ENCODE peak calls at places on chromosomes 4 and X, in eight cellular contexts. One of them, this sample, is unnamed.

GRCh38 chr4:55399581-55399980 is 3.8 kb downstream of the TMEM165 start:
- DNase-seq in body of pancreas: no peak
- DNase-seq in fibroblast of pulmonary artery: no peak
- DNase-seq in smooth muscle cell of the brain vasculature: no peak
- DNase-seq in activated CD8-positive, alpha-beta T cell treated with anti-CD3 and anti-CD28 coated beads for 36 hours: no peak
- DNase-seq in T-helper 2 cell: no peak
- DNase-seq in T follicular helper cell: no peak
- DNase-seq in effector CD4-positive, alpha-beta T cell: no peak
- DNase-seq in this sample: no peak

GRCh38 chr4:107147864-107148263 is 111.8 kb upstream of the DKK2 start:
- DNase-seq in body of pancreas: no peak
- DNase-seq in fibroblast of pulmonary artery: no peak
- DNase-seq in smooth muscle cell of the brain vasculature: no peak
- DNase-seq in activated CD8-positive, alpha-beta T cell treated with anti-CD3 and anti-CD28 coated beads for 36 hours: no peak
- DNase-seq in T-helper 2 cell: no peak
- DNase-seq in T follicular helper cell: no peak
- DNase-seq in effector CD4-positive, alpha-beta T cell: no peak
- DNase-seq in this sample: no peak

GRCh38 chr4:118086334-118086733 is 52.0 kb downstream of the NDST3 start:
- DNase-seq in body of pancreas: no peak
- DNase-seq in fibroblast of pulmonary artery: peak; percentile 8
- DNase-seq in smooth muscle cell of the brain vasculature: no peak
- DNase-seq in activated CD8-positive, alpha-beta T cell treated with anti-CD3 and anti-CD28 coated beads for 36 hours: peak; percentile 77
- DNase-seq in T-helper 2 cell: no peak
- DNase-seq in T follicular helper cell: no peak
- DNase-seq in effector CD4-positive, alpha-beta T cell: no peak
- DNase-seq in this sample: no peak

GRCh38 chr4:95318483-95318882 is 230.3 kb downstream of the UNC5C start:
- DNase-seq in body of pancreas: no peak
- DNase-seq in fibroblast of pulmonary artery: no peak
- DNase-seq in smooth muscle cell of the brain vasculature: no peak
- DNase-seq in activated CD8-positive, alpha-beta T cell treated with anti-CD3 and anti-CD28 coated beads for 36 hours: no peak
- DNase-seq in T-helper 2 cell: no peak
- DNase-seq in T follicular helper cell: no peak
- DNase-seq in effector CD4-positive, alpha-beta T cell: no peak
- DNase-seq in this sample: no peak

GRCh38 chr4:80103615-80104014 is 30.6 kb upstream of the ANTXR2 start:
- DNase-seq in body of pancreas: no peak
- DNase-seq in fibroblast of pulmonary artery: no peak
- DNase-seq in smooth muscle cell of the brain vasculature: no peak
- DNase-seq in activated CD8-positive, alpha-beta T cell treated with anti-CD3 and anti-CD28 coated beads for 36 hours: no peak
- DNase-seq in T-helper 2 cell: no peak
- DNase-seq in T follicular helper cell: no peak
- DNase-seq in effector CD4-positive, alpha-beta T cell: no peak
- DNase-seq in this sample: no peak

GRCh38 chrX:48460606-48461005 is 9.5 kb downstream of the SLC38A5 start:
- DNase-seq in body of pancreas: no peak
- DNase-seq in fibroblast of pulmonary artery: no peak
- DNase-seq in smooth muscle cell of the brain vasculature: no peak
- DNase-seq in activated CD8-positive, alpha-beta T cell treated with anti-CD3 and anti-CD28 coated beads for 36 hours: no peak
- DNase-seq in T-helper 2 cell: no peak
- DNase-seq in T follicular helper cell: no peak
- DNase-seq in effector CD4-positive, alpha-beta T cell: no peak
- DNase-seq in this sample: no peak

GRCh38 chrX:69024931-69025330 is 140.3 kb downstream of the PJA1 start:
- DNase-seq in body of pancreas: peak; percentile 66
- DNase-seq in fibroblast of pulmonary artery: peak; percentile 81
- DNase-seq in smooth muscle cell of the brain vasculature: no peak
- DNase-seq in activated CD8-positive, alpha-beta T cell treated with anti-CD3 and anti-CD28 coated beads for 36 hours: no peak
- DNase-seq in T-helper 2 cell: no peak
- DNase-seq in T follicular helper cell: no peak
- DNase-seq in effector CD4-positive, alpha-beta T cell: no peak
- DNase-seq in this sample: no peak

GRCh38 chr4:108370826-108371225 is 202.1 kb upstream of the LEF1 start:
- DNase-seq in body of pancreas: no peak
- DNase-seq in fibroblast of pulmonary artery: no peak
- DNase-seq in smooth muscle cell of the brain vasculature: no peak
- DNase-seq in activated CD8-positive, alpha-beta T cell treated with anti-CD3 and anti-CD28 coated beads for 36 hours: no peak
- DNase-seq in T-helper 2 cell: no peak
- DNase-seq in T follicular helper cell: no peak
- DNase-seq in effector CD4-positive, alpha-beta T cell: no peak
- DNase-seq in this sample: no peak

GRCh38 chrX:136397001-136397400 is 90.7 kb upstream of the BRS3 start:
- DNase-seq in body of pancreas: no peak
- DNase-seq in fibroblast of pulmonary artery: no peak
- DNase-seq in smooth muscle cell of the brain vasculature: no peak
- DNase-seq in activated CD8-positive, alpha-beta T cell treated with anti-CD3 and anti-CD28 coated beads for 36 hours: no peak
- DNase-seq in T-helper 2 cell: no peak
- DNase-seq in T follicular helper cell: no peak
- DNase-seq in effector CD4-positive, alpha-beta T cell: no peak
- DNase-seq in this sample: no peak

GRCh38 chr4:18398661-18399060 is 377.1 kb upstream of the LCORL start:
- DNase-seq in body of pancreas: no peak
- DNase-seq in fibroblast of pulmonary artery: no peak
- DNase-seq in smooth muscle cell of the brain vasculature: no peak
- DNase-seq in activated CD8-positive, alpha-beta T cell treated with anti-CD3 and anti-CD28 coated beads for 36 hours: no peak
- DNase-seq in T-helper 2 cell: no peak
- DNase-seq in T follicular helper cell: no peak
- DNase-seq in effector CD4-positive, alpha-beta T cell: no peak
- DNase-seq in this sample: no peak

GRCh38 chrX:154401918-154402621 is 3.9 kb downstream of the RPL10 start:
- DNase-seq in body of pancreas: peak; percentile 36
- DNase-seq in fibroblast of pulmonary artery: no peak
- DNase-seq in smooth muscle cell of the brain vasculature: no peak
- DNase-seq in activated CD8-positive, alpha-beta T cell treated with anti-CD3 and anti-CD28 coated beads for 36 hours: no peak
- DNase-seq in T-helper 2 cell: no peak
- DNase-seq in T follicular helper cell: no peak
- DNase-seq in effector CD4-positive, alpha-beta T cell: no peak
- DNase-seq in this sample: no peak

GRCh38 chr4:142353149-142353738 is 492.9 kb downstream of the INPP4B start:
- DNase-seq in body of pancreas: peak; percentile 29
- DNase-seq in fibroblast of pulmonary artery: peak; percentile 86
- DNase-seq in smooth muscle cell of the brain vasculature: peak; percentile 57
- DNase-seq in activated CD8-positive, alpha-beta T cell treated with anti-CD3 and anti-CD28 coated beads for 36 hours: no peak
- DNase-seq in T-helper 2 cell: no peak
- DNase-seq in T follicular helper cell: no peak
- DNase-seq in effector CD4-positive, alpha-beta T cell: peak; percentile 10
- DNase-seq in this sample: peak; percentile 41

GRCh38 chr4:26985836-26986235 is 125.2 kb downstream of the STIM2 start:
- DNase-seq in body of pancreas: no peak
- DNase-seq in fibroblast of pulmonary artery: no peak
- DNase-seq in smooth muscle cell of the brain vasculature: no peak
- DNase-seq in activated CD8-positive, alpha-beta T cell treated with anti-CD3 and anti-CD28 coated beads for 36 hours: peak; percentile 70
- DNase-seq in T-helper 2 cell: peak; percentile 11
- DNase-seq in T follicular helper cell: peak; percentile 15
- DNase-seq in effector CD4-positive, alpha-beta T cell: no peak
- DNase-seq in this sample: no peak

GRCh38 chr4:110540606-110541440 is 64.9 kb downstream of the ENPEP start:
- DNase-seq in body of pancreas: no peak
- DNase-seq in fibroblast of pulmonary artery: peak; percentile 95
- DNase-seq in smooth muscle cell of the brain vasculature: no peak
- DNase-seq in activated CD8-positive, alpha-beta T cell treated with anti-CD3 and anti-CD28 coated beads for 36 hours: no peak
- DNase-seq in T-helper 2 cell: no peak
- DNase-seq in T follicular helper cell: no peak
- DNase-seq in effector CD4-positive, alpha-beta T cell: no peak
- DNase-seq in this sample: no peak

GRCh38 chrX:75522565-75523411 is at the start of gene ZDHHC15:
- DNase-seq in body of pancreas: peak; percentile 70
- DNase-seq in fibroblast of pulmonary artery: peak; percentile 3
- DNase-seq in smooth muscle cell of the brain vasculature: no peak
- DNase-seq in activated CD8-positive, alpha-beta T cell treated with anti-CD3 and anti-CD28 coated beads for 36 hours: peak; percentile 56
- DNase-seq in T-helper 2 cell: peak; percentile 7
- DNase-seq in T follicular helper cell: peak; percentile 30
- DNase-seq in effector CD4-positive, alpha-beta T cell: peak; percentile 6
- DNase-seq in this sample: no peak

GRCh38 chr4:29539226-29539625 is 1180.9 kb upstream of the PCDH7 start:
- DNase-seq in body of pancreas: no peak
- DNase-seq in fibroblast of pulmonary artery: peak; percentile 39
- DNase-seq in smooth muscle cell of the brain vasculature: no peak
- DNase-seq in activated CD8-positive, alpha-beta T cell treated with anti-CD3 and anti-CD28 coated beads for 36 hours: no peak
- DNase-seq in T-helper 2 cell: no peak
- DNase-seq in T follicular helper cell: no peak
- DNase-seq in effector CD4-positive, alpha-beta T cell: no peak
- DNase-seq in this sample: no peak

GRCh38 chr4:17809667-17810066 is 890 bp downstream of the DCAF16 start:
- DNase-seq in body of pancreas: no peak
- DNase-seq in fibroblast of pulmonary artery: no peak
- DNase-seq in smooth muscle cell of the brain vasculature: no peak
- DNase-seq in activated CD8-positive, alpha-beta T cell treated with anti-CD3 and anti-CD28 coated beads for 36 hours: peak; percentile 49
- DNase-seq in T-helper 2 cell: peak; percentile 9
- DNase-seq in T follicular helper cell: no peak
- DNase-seq in effector CD4-positive, alpha-beta T cell: no peak
- DNase-seq in this sample: no peak

GRCh38 chr4:141238196-141238595 is 17.5 kb downstream of the ZNF330 start:
- DNase-seq in body of pancreas: no peak
- DNase-seq in fibroblast of pulmonary artery: no peak
- DNase-seq in smooth muscle cell of the brain vasculature: no peak
- DNase-seq in activated CD8-positive, alpha-beta T cell treated with anti-CD3 and anti-CD28 coated beads for 36 hours: no peak
- DNase-seq in T-helper 2 cell: no peak
- DNase-seq in T follicular helper cell: no peak
- DNase-seq in effector CD4-positive, alpha-beta T cell: no peak
- DNase-seq in this sample: no peak

GRCh38 chr4:15077969-15078368 is 75.7 kb downstream of the CPEB2 start:
- DNase-seq in body of pancreas: no peak
- DNase-seq in fibroblast of pulmonary artery: peak; percentile 72
- DNase-seq in smooth muscle cell of the brain vasculature: peak; percentile 45
- DNase-seq in activated CD8-positive, alpha-beta T cell treated with anti-CD3 and anti-CD28 coated beads for 36 hours: no peak
- DNase-seq in T-helper 2 cell: no peak
- DNase-seq in T follicular helper cell: no peak
- DNase-seq in effector CD4-positive, alpha-beta T cell: no peak
- DNase-seq in this sample: no peak

GRCh38 chr4:67327245-67327860 is 217.9 kb downstream of the CENPC start:
- DNase-seq in body of pancreas: peak; percentile 68
- DNase-seq in fibroblast of pulmonary artery: peak; percentile 74
- DNase-seq in smooth muscle cell of the brain vasculature: peak; percentile 1
- DNase-seq in activated CD8-positive, alpha-beta T cell treated with anti-CD3 and anti-CD28 coated beads for 36 hours: peak; percentile 64
- DNase-seq in T-helper 2 cell: peak; percentile 8
- DNase-seq in T follicular helper cell: peak; percentile 25
- DNase-seq in effector CD4-positive, alpha-beta T cell: peak; percentile 16
- DNase-seq in this sample: peak; percentile 72

GRCh38 chr4:1802151-1802715 is 9.1 kb downstream of the FGFR3 start:
- DNase-seq in body of pancreas: no peak
- DNase-seq in fibroblast of pulmonary artery: peak; percentile 10
- DNase-seq in smooth muscle cell of the brain vasculature: no peak
- DNase-seq in activated CD8-positive, alpha-beta T cell treated with anti-CD3 and anti-CD28 coated beads for 36 hours: no peak
- DNase-seq in T-helper 2 cell: no peak
- DNase-seq in T follicular helper cell: no peak
- DNase-seq in effector CD4-positive, alpha-beta T cell: no peak
- DNase-seq in this sample: no peak

GRCh38 chr4:164748375-164748774 is 5.6 kb upstream of the SMIM31 start:
- DNase-seq in body of pancreas: no peak
- DNase-seq in fibroblast of pulmonary artery: peak; percentile 49
- DNase-seq in smooth muscle cell of the brain vasculature: no peak
- DNase-seq in activated CD8-positive, alpha-beta T cell treated with anti-CD3 and anti-CD28 coated beads for 36 hours: no peak
- DNase-seq in T-helper 2 cell: no peak
- DNase-seq in T follicular helper cell: no peak
- DNase-seq in effector CD4-positive, alpha-beta T cell: no peak
- DNase-seq in this sample: peak; percentile 40

GRCh38 chrX:54807524-54808108 is at the start of gene MAGED2:
- DNase-seq in body of pancreas: peak; percentile 22
- DNase-seq in fibroblast of pulmonary artery: peak; percentile 50
- DNase-seq in smooth muscle cell of the brain vasculature: peak; percentile 10
- DNase-seq in activated CD8-positive, alpha-beta T cell treated with anti-CD3 and anti-CD28 coated beads for 36 hours: peak; percentile 40
- DNase-seq in T-helper 2 cell: peak; percentile 34
- DNase-seq in T follicular helper cell: peak; percentile 51
- DNase-seq in effector CD4-positive, alpha-beta T cell: peak; percentile 42
- DNase-seq in this sample: no peak

GRCh38 chr4:87632469-87632868 is 17.6 kb upstream of the DMP1 start:
- DNase-seq in body of pancreas: no peak
- DNase-seq in fibroblast of pulmonary artery: peak; percentile 26
- DNase-seq in smooth muscle cell of the brain vasculature: no peak
- DNase-seq in activated CD8-positive, alpha-beta T cell treated with anti-CD3 and anti-CD28 coated beads for 36 hours: no peak
- DNase-seq in T-helper 2 cell: no peak
- DNase-seq in T follicular helper cell: no peak
- DNase-seq in effector CD4-positive, alpha-beta T cell: no peak
- DNase-seq in this sample: no peak

GRCh38 chr4:174948826-174949225 is 30.7 kb downstream of the ADAM29 start:
- DNase-seq in body of pancreas: no peak
- DNase-seq in fibroblast of pulmonary artery: no peak
- DNase-seq in smooth muscle cell of the brain vasculature: no peak
- DNase-seq in activated CD8-positive, alpha-beta T cell treated with anti-CD3 and anti-CD28 coated beads for 36 hours: no peak
- DNase-seq in T-helper 2 cell: no peak
- DNase-seq in T follicular helper cell: no peak
- DNase-seq in effector CD4-positive, alpha-beta T cell: no peak
- DNase-seq in this sample: no peak

GRCh38 chrX:110135618-110136017 is 132.7 kb downstream of the TMEM164 start:
- DNase-seq in body of pancreas: no peak
- DNase-seq in fibroblast of pulmonary artery: peak; percentile 35
- DNase-seq in smooth muscle cell of the brain vasculature: no peak
- DNase-seq in activated CD8-positive, alpha-beta T cell treated with anti-CD3 and anti-CD28 coated beads for 36 hours: no peak
- DNase-seq in T-helper 2 cell: no peak
- DNase-seq in T follicular helper cell: no peak
- DNase-seq in effector CD4-positive, alpha-beta T cell: no peak
- DNase-seq in this sample: no peak

GRCh38 chrX:119990409-119990994 is 47.0 kb upstream of the NKAP start:
- DNase-seq in body of pancreas: peak; percentile 29
- DNase-seq in fibroblast of pulmonary artery: no peak
- DNase-seq in smooth muscle cell of the brain vasculature: no peak
- DNase-seq in activated CD8-positive, alpha-beta T cell treated with anti-CD3 and anti-CD28 coated beads for 36 hours: no peak
- DNase-seq in T-helper 2 cell: no peak
- DNase-seq in T follicular helper cell: no peak
- DNase-seq in effector CD4-positive, alpha-beta T cell: no peak
- DNase-seq in this sample: peak; percentile 12

GRCh38 chrX:12447448-12448154 is 309.3 kb downstream of the FRMPD4 start:
- DNase-seq in body of pancreas: no peak
- DNase-seq in fibroblast of pulmonary artery: peak; percentile 86
- DNase-seq in smooth muscle cell of the brain vasculature: no peak
- DNase-seq in activated CD8-positive, alpha-beta T cell treated with anti-CD3 and anti-CD28 coated beads for 36 hours: no peak
- DNase-seq in T-helper 2 cell: no peak
- DNase-seq in T follicular helper cell: no peak
- DNase-seq in effector CD4-positive, alpha-beta T cell: no peak
- DNase-seq in this sample: no peak

GRCh38 chr4:137531951-137532868 is at the start of gene PCDH18:
- DNase-seq in body of pancreas: peak; percentile 57
- DNase-seq in fibroblast of pulmonary artery: peak; percentile 98
- DNase-seq in smooth muscle cell of the brain vasculature: peak; percentile 98
- DNase-seq in activated CD8-positive, alpha-beta T cell treated with anti-CD3 and anti-CD28 coated beads for 36 hours: peak; percentile 1
- DNase-seq in T-helper 2 cell: peak; percentile 4
- DNase-seq in T follicular helper cell: no peak
- DNase-seq in effector CD4-positive, alpha-beta T cell: no peak
- DNase-seq in this sample: peak; percentile 84

GRCh38 chr4:2047031-2047660 is 12.0 kb upstream of the NAT8L start:
- DNase-seq in body of pancreas: no peak
- DNase-seq in fibroblast of pulmonary artery: no peak
- DNase-seq in smooth muscle cell of the brain vasculature: no peak
- DNase-seq in activated CD8-positive, alpha-beta T cell treated with anti-CD3 and anti-CD28 coated beads for 36 hours: no peak
- DNase-seq in T-helper 2 cell: no peak
- DNase-seq in T follicular helper cell: no peak
- DNase-seq in effector CD4-positive, alpha-beta T cell: no peak
- DNase-seq in this sample: no peak

GRCh38 chrX:151713859-151714258 is 2.0 kb upstream of the FATE1 start:
- DNase-seq in body of pancreas: no peak
- DNase-seq in fibroblast of pulmonary artery: peak; percentile 12
- DNase-seq in smooth muscle cell of the brain vasculature: no peak
- DNase-seq in activated CD8-positive, alpha-beta T cell treated with anti-CD3 and anti-CD28 coated beads for 36 hours: peak; percentile 28
- DNase-seq in T-helper 2 cell: no peak
- DNase-seq in T follicular helper cell: no peak
- DNase-seq in effector CD4-positive, alpha-beta T cell: no peak
- DNase-seq in this sample: peak; percentile 25

GRCh38 chr4:125266901-125267601 is 47.7 kb upstream of the FAT4 start:
- DNase-seq in body of pancreas: no peak
- DNase-seq in fibroblast of pulmonary artery: peak; percentile 88
- DNase-seq in smooth muscle cell of the brain vasculature: no peak
- DNase-seq in activated CD8-positive, alpha-beta T cell treated with anti-CD3 and anti-CD28 coated beads for 36 hours: no peak
- DNase-seq in T-helper 2 cell: no peak
- DNase-seq in T follicular helper cell: no peak
- DNase-seq in effector CD4-positive, alpha-beta T cell: no peak
- DNase-seq in this sample: no peak

This sample was measured in MM.1S.